ENCODE peak calls at places on chromosomes 3 and 15, in nine cellular contexts. L is stimulated activated CD8-positive, alpha-beta memory T cell treated with anti-CD3 and anti-CD28 coated beads, Interleukin-15, amount 100 ng/mL, for 4 hours; T is H7; Y is thoracic aorta; G is non-pigmented ciliary epithelial cell; Z is stimulated activated CD4-positive, alpha-beta T cell treated with anti-CD3 and anti-CD28 coated beads, Interleukin-2, amount 100 ng/mL, for 48 hours; U is nucleus accumbens; H is bronchial epithelial cell; K is EH. D is an unnamed sample.

GRCh38 chr15:100780208-100780800 is 99.3 kb upstream of the ALDH1A3 start:
- DNase-seq in G (no peak), L (no peak), K (no peak), Z (no peak), Y (no peak), U (no peak), T (no peak), H (no peak), D (no peak)

GRCh38 chr15:69827751-69828150 is 270.0 kb downstream of the TLE3 start:
- DNase-seq in T (no peak), U (no peak), Z (no peak), Y (no peak), G (no peak), L (no peak), H (no peak), K (no peak), D (no peak)

GRCh38 chr3:30733229-30733628 is 126.8 kb downstream of the TGFBR2 start:
- DNase-seq in Z (no peak), H (no peak), U (no peak), T (no peak), L (no peak), K (no peak), G (no peak), Y (no peak), D (no peak)

GRCh38 chr3:107772016-107772415 is 249.3 kb downstream of the BBX start:
- DNase-seq in G (no peak), T (no peak), L (no peak), Z (no peak), K (no peak), H (no peak), Y (no peak), U (no peak), D (no peak)

GRCh38 chr3:55650011-55650410 is 162.9 kb upstream of the WNT5A start:
- DNase-seq in T (no peak), K (no peak), G (no peak), Y (no peak), Z (no peak), U (no peak), H (no peak), L (no peak), D (no peak)

GRCh38 chr15:92968926-92969664 is 69.0 kb downstream of the CHD2 start:
- DNase-seq in Y (no peak), T (peak), L (no peak), G (no peak), K (peak), U (no peak), Z (no peak), H (no peak), D (no peak)

GRCh38 chr3:21839592-21839991 is 88.6 kb upstream of the ZNF385D start:
- DNase-seq in G (peak), Z (no peak), L (no peak), T (no peak), H (peak), Y (no peak), K (peak), U (no peak), D (peak)

GRCh38 chr3:153293222-153293621 is 131.2 kb downstream of the RAP2B start:
- DNase-seq in U (no peak), H (peak), Y (no peak), T (no peak), Z (no peak), G (no peak), L (no peak), K (peak), D (no peak)

GRCh38 chr3:14148041-14148985 is 23.5 kb downstream of the TMEM43 start:
- DNase-seq in L (no peak), Z (no peak), Y (no peak), G (no peak), T (peak), K (no peak), H (no peak), U (no peak), D (peak)

GRCh38 chr3:141738636-141739363 is 702 bp downstream of the RNF7 start:
- DNase-seq in Y (no peak), G (peak), L (no peak), T (peak), Z (peak), U (no peak), K (peak), H (peak), D (no peak)

GRCh38 chr3:44048196-44048924 is 193.3 kb upstream of the TOPAZ1 start:
- DNase-seq in H (peak), T (peak), U (no peak), Y (no peak), L (no peak), G (no peak), K (peak), Z (no peak), D (peak)

GRCh38 chr3:144031938-144032337 is 60.3 kb downstream of the DIPK2A start:
- DNase-seq in Z (no peak), T (no peak), U (peak), H (peak), G (no peak), Y (peak), K (no peak), L (no peak), D (no peak)

GRCh38 chr15:65377976-65378366 is at the start of gene IGDCC3:
- DNase-seq in G (no peak), L (no peak), Y (no peak), Z (no peak), T (peak), U (peak), H (no peak), K (no peak), D (peak)

GRCh38 chr3:115148142-115148790 is 1.2 kb upstream of the ZBTB20 start:
- DNase-seq in L (no peak), T (no peak), Y (no peak), Z (no peak), K (peak), U (no peak), H (peak), G (no peak), D (no peak)

GRCh38 chr15:92878593-92879053 is 21.5 kb upstream of the CHD2 start:
- DNase-seq in K (no peak), T (no peak), U (no peak), Y (no peak), L (no peak), H (no peak), Z (no peak), G (no peak), D (no peak)

GRCh38 chr3:186757214-186757613 is 26.2 kb upstream of the EIF4A2 start:
- DNase-seq in Y (no peak), U (no peak), L (no peak), H (no peak), Z (no peak), K (no peak), T (no peak), G (no peak), D (no peak)

GRCh38 chr3:115397433-115397832 is 225.9 kb upstream of the GAP43 start:
- DNase-seq in G (no peak), K (peak), H (no peak), L (no peak), U (no peak), T (no peak), Z (no peak), Y (no peak), D (no peak)

GRCh38 chr3:30508319-30508718 is 98.1 kb upstream of the TGFBR2 start:
- DNase-seq in Y (no peak), T (no peak), Z (no peak), H (no peak), K (no peak), U (no peak), G (no peak), L (no peak), D (no peak)

GRCh38 chr3:189340680-189341460 is 169.1 kb downstream of the TPRG1 start:
- DNase-seq in T (peak), Z (no peak), K (peak), L (no peak), H (no peak), U (no peak), G (no peak), Y (no peak), D (peak)

GRCh38 chr15:77984446-77984861 is 93.1 kb downstream of the TBC1D2B start:
- DNase-seq in G (no peak), K (no peak), U (no peak), T (peak), H (no peak), L (no peak), Z (no peak), Y (no peak), D (no peak)

GRCh38 chr3:195065864-195066185 is 205.1 kb downstream of the XXYLT1 start:
- DNase-seq in H (no peak), Y (no peak), Z (no peak), L (no peak), K (no peak), G (no peak), U (no peak), T (no peak), D (no peak)

GRCh38 chr3:121648219-121648958 is 12.3 kb downstream of the HCLS1 start:
- DNase-seq in U (no peak), K (no peak), H (peak), Y (no peak), L (no peak), G (no peak), Z (no peak), T (no peak), D (no peak)

GRCh38 chr3:120673116-120673515 is 8.9 kb downstream of the HGD start:
- DNase-seq in Z (no peak), H (no peak), Y (no peak), G (no peak), L (no peak), K (no peak), T (no peak), U (peak), D (no peak)

GRCh38 chr3:10397879-10398278 is 77.0 kb upstream of the SEC13 start:
- DNase-seq in H (no peak), L (no peak), K (no peak), Y (no peak), G (no peak), T (no peak), Z (no peak), U (no peak), D (no peak)

GRCh38 chr3:28232659-28233058 is 8.8 kb upstream of the CMC1 start:
- DNase-seq in H (no peak), K (no peak), T (no peak), L (no peak), U (no peak), G (no peak), Z (no peak), Y (no peak), D (no peak)

GRCh38 chr15:77568960-77569646 is 63.6 kb downstream of the LINGO1 start:
- DNase-seq in Y (no peak), Z (no peak), T (no peak), L (no peak), K (peak), G (no peak), U (no peak), H (peak), D (peak)

GRCh38 chr15:89446260-89446891 is 50.0 kb downstream of the RHCG start:
- DNase-seq in K (no peak), T (no peak), U (no peak), Y (no peak), L (no peak), G (no peak), H (no peak), Z (no peak), D (no peak)

GRCh38 chr3:147449669-147450068 is 40.5 kb downstream of the ZIC1 start:
- DNase-seq in Z (no peak), Y (no peak), T (peak), K (no peak), H (no peak), U (no peak), L (no peak), G (no peak), D (no peak)

GRCh38 chr3:52221563-52222318 is 3.7 kb downstream of the TLR9 start:
- DNase-seq in G (no peak), K (no peak), Z (no peak), T (peak), U (no peak), Y (no peak), L (no peak), H (no peak), D (no peak)

GRCh38 chr3:49998326-49998725 is 58.4 kb downstream of the RBM6 start:
- DNase-seq in T (no peak), H (peak), Z (no peak), G (no peak), U (no peak), L (no peak), K (peak), Y (no peak), D (no peak)

GRCh38 chr15:69795601-69796000 is 302.1 kb downstream of the TLE3 start:
- DNase-seq in H (no peak), Y (no peak), K (no peak), T (no peak), U (no peak), Z (no peak), G (no peak), L (no peak), D (no peak)

GRCh38 chr3:48278884-48279559 is 38.1 kb downstream of the ZNF589 start:
- DNase-seq in Z (no peak), G (no peak), T (peak), Y (no peak), U (no peak), L (no peak), H (no peak), K (no peak), D (peak)

D was measured in ELF-1.